ENCODE peak calls at places on chromosomes 1 and 21, in four cellular contexts. J is HCT116, N is K562, C is HepG2. M is an unnamed sample.

GRCh38 chr1:67795179-67795916 is 37.9 kb downstream of the GNG12 start:
- DNase-seq in J (no peak), N (no peak), C (no peak), M (no peak)

GRCh38 chr1:85473390-85473789 is 8.4 kb upstream of the DDAH1 start:
- DNase-seq in J (no peak), C (peak), N (no peak), M (no peak)

GRCh38 chr1:85867189-85867588 is 159.0 kb upstream of the ZNHIT6 start:
- DNase-seq in N (no peak), C (no peak), J (no peak), M (no peak)

GRCh38 chr1:198643827-198644226 is 5.0 kb downstream of the PTPRC start:
- DNase-seq in C (no peak), J (no peak), N (no peak), M (no peak)

GRCh38 chr1:232443372-232443771 is 186.6 kb downstream of the SIPA1L2 start:
- DNase-seq in N (no peak), J (no peak), C (no peak), M (peak)

GRCh38 chr1:173364827-173365226 is 112.3 kb upstream of the PRDX6 start:
- DNase-seq in C (no peak), N (no peak), J (no peak), M (no peak)

GRCh38 chr1:240235521-240236288 is 144.0 kb downstream of the FMN2 start:
- DNase-seq in N (no peak), J (no peak), C (no peak), M (no peak)

GRCh38 chr21:46078984-46079356 is 18.9 kb upstream of the COL6A2 start:
- DNase-seq in J (no peak), C (no peak), N (no peak), M (no peak)

GRCh38 chr1:76770979-76771378 is 96.3 kb upstream of the ST6GALNAC5 start:
- DNase-seq in J (no peak), C (no peak), N (no peak), M (no peak)

GRCh38 chr1:85616736-85617135 is 36.2 kb downstream of the CCN1 start:
- DNase-seq in J (no peak), C (no peak), N (no peak), M (no peak)

GRCh38 chr1:153628638-153629342 is 556 bp downstream of the S100A1 start:
- DNase-seq in C (no peak), N (no peak), J (no peak), M (no peak)

GRCh38 chr1:70941563-70941962 is 106.1 kb downstream of the PTGER3 start:
- DNase-seq in N (no peak), C (no peak), J (no peak), M (no peak)

GRCh38 chr21:31078796-31079195 is 40.5 kb upstream of the KRTAP19-8 start:
- DNase-seq in J (no peak), C (no peak), N (no peak), M (no peak)

GRCh38 chr21:45590246-45590725 is 48.0 kb upstream of the SLC19A1 start:
- DNase-seq in N (peak), C (no peak), J (no peak), M (peak)

GRCh38 chr1:91651671-91652071 is 151.0 kb downstream of the CDC7 start:
- DNase-seq in C (no peak), N (no peak), J (no peak), M (no peak)

GRCh38 chr1:39609618-39610331 is 29.7 kb downstream of the HEYL start:
- DNase-seq in J (peak), N (peak), C (peak), M (peak)

GRCh38 chr1:182723195-182723594 is 38.8 kb upstream of the RGS8 start:
- DNase-seq in J (no peak), N (no peak), C (no peak), M (no peak)

GRCh38 chr1:9075023-9075422 is 5.6 kb upstream of the SLC2A5 start:
- DNase-seq in J (no peak), C (peak), N (no peak), M (no peak)

GRCh38 chr1:31483012-31483946 is 70.3 kb downstream of the SERINC2 start:
- DNase-seq in C (no peak), N (no peak), J (no peak), M (no peak)

GRCh38 chr1:42189931-42190853 is 25.6 kb upstream of the GUCA2A start:
- DNase-seq in N (no peak), J (no peak), C (no peak), M (no peak)

GRCh38 chr1:153525088-153525713 is 10.6 kb downstream of the S100A6 start:
- DNase-seq in N (no peak), C (no peak), J (no peak), M (no peak)

GRCh38 chr1:18962121-18962721 is 5.7 kb upstream of the IFFO2 start:
- DNase-seq in C (no peak), N (no peak), J (no peak), M (no peak)

GRCh38 chr1:108600504-108600903 is 40.6 kb downstream of the EEIG2 start:
- DNase-seq in C (no peak), J (no peak), N (no peak), M (no peak)

GRCh38 chr1:33256701-33257387 is 552 bp downstream of the ZNF362 start:
- DNase-seq in J (peak), C (peak), N (peak), M (no peak)
- TF ChIP-seq ELF1 in J (no peak), C (no peak), N (no peak), M (no peak)

GRCh38 chr21:41605178-41605933 is 97.4 kb upstream of the TMPRSS2 start:
- DNase-seq in J (no peak), C (peak), N (no peak), M (no peak)
- TF ChIP-seq ELF1 in J (no peak), C (peak), N (no peak), M (no peak)

DNA sequence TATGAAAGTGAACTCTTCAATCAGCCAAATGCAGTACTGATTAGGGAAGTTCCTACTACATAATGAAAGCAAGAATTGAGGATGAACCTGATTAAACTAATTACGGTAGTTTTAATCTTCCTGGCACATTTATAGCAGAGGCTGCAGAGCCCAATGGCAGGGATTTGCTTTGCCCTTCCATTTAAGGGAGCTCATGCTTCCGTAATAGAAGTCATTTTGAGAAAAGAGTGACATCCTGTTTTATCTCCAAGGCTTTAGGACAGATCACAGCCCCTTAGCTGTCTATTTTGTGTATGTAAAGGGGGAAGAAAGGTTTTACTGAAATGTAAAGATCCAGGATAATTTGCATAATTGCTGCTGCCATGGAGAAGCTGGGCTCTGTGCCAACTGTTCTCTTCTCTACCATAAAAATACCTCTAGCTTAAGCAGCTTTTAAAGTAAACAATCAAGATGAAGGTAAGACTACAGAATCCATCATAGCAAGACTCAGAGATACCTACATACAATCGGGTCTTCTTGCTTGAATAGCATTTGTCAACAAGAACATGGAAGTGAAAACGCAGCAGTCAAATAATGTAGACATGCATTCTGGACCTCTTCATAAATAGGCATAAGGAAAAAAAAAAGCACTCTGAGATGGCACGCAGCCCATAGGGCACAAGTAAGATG is 62.5 kb downstream of the ASH1L start:
- DNase-seq in J (no peak), C (no peak), N (no peak), M (peak)
- TF ChIP-seq ELF1 in J (no peak), C (no peak), N (no peak), M (no peak)

GRCh38 chr1:203985044-203985443 is 87.9 kb upstream of the SOX13 start:
- DNase-seq in J (no peak), C (no peak), N (no peak), M (no peak)
- TF ChIP-seq ELF1 in J (no peak), C (no peak), N (no peak), M (no peak)

DNA sequence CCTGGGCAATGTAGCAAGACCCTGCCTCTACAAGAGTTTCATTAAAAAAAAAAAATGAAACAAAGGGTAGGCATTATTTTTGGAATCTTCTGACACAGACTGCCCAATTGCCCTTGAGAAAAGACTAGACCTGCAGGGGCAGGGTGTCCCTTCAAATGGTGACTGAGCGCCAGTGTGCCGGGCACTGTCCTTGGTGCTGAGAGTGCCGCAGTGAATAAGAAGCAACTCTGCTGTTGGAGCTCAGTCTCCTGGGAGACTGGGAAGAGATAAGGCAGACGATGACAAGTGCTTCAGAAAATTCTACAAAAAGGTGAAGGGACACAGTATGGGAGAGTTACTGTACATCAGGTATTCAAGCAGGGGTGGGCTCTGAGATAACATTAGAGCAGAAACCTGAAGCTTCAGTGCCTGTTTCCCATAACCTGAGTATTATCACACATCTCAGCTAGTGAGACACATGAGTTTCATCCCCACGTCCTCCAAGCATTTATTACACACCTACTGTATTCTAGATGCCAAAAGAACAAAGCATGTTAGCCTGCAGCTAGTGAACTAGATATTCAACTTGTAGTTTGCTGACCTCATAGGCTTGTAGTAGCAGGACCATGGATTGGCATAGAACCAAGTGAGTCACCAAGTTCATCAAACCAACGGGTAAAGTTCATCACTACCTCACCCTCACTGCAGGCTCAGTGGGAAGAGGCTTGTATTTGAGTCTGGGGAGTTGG is 18.4 kb upstream of the RPL11 start:
- DNase-seq in N (peak), J (no peak), C (peak), M (no peak)
- TF ChIP-seq ELF1 in N (no peak), J (no peak), C (no peak), M (no peak)

DNA sequence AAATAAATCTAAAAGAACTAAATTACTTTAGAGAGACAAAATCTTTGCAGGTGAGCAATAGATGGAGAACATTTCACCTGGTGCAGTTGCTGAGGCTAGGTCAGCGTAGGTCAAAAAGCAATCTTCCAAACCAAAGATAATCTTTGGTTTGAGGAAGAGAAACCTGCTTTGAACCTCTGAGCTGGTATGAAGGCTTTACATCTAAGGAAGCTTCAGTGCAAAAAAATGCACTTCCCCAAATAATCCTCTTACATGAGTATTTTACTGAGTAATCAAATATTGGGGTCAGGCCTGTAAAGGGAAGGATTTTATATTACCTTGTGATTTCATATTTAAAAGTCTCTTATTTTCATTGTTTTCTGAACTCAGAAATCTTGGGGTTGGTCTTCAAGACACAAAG is 223.6 kb downstream of the SRGAP2C start:
- DNase-seq in J (no peak), N (no peak), C (no peak), M (no peak)
- TF ChIP-seq ELF1 in J (no peak), N (no peak), C (no peak), M (no peak)

DNA sequence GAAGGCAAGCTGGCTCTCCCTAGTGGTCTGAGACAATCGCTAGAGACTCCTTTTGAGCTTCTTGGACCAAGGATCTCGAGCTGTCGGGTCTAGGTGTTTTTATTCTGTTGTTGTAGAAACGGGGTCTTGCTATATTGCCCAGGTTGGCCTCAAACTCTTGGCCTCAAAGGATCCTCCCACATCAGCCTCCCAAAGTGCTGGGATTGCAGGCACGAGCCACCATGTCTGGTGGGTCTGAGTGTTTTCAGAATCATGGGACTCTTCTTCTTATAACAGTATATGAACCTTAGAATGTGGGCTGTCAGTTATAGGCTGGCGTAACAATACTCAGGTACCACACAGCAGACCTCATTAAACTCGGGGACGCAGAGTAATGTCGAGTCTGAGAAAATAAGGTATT is 33.1 kb downstream of the DNAJC11 start:
- DNase-seq in N (no peak), J (no peak), C (no peak), M (no peak)
- TF ChIP-seq ELF1 in N (no peak), J (no peak), C (no peak), M (no peak)

M was measured in SK-N-SH.